ENCODE peak calls at places on chromosomes 12 and 14, in eight cellular contexts. L is HCEC 1CT; M is activated T-helper 2 cell treated with anti-CD3 and anti-CD28 coated beads, Interferon-gamma antibody, Interleukin-2, Interleukin-4, amounts not matched to agents 10 μg/mL and 5 μg/mL and 100 μg/mL, durations not matched to agents 14 hours and 24 hours and 36 hours; W is T-helper 2 cell; Q is nephron progenitor cell; V is stimulated activated CD8-positive, alpha-beta memory T cell treated with anti-CD3 and anti-CD28 coated beads, Interleukin-2, amount 100 ng/mL, for 1 hour; B is CD8-positive, alpha-beta memory T cell; O is hippocampal formation. H is an unnamed sample.

GRCh38 chr14:20427231-20428009 is 8.5 kb downstream of the KLHL33 start:
- DNase-seq in L (peak; percentile 66), M (no peak), W (no peak), Q (no peak), V (no peak), B (no peak), O (peak; percentile 11), H (no peak)

GRCh38 chr14:45715946-45716345 is 462.9 kb upstream of the MIS18BP1 start:
- DNase-seq in L (no peak), M (no peak), W (no peak), Q (no peak), V (no peak), B (no peak), O (no peak), H (no peak)

GRCh38 chr14:92586966-92587365 is 73.4 kb downstream of the RIN3 start:
- DNase-seq in L (no peak), M (no peak), W (no peak), Q (no peak), V (no peak), B (no peak), O (no peak), H (no peak)

GRCh38 chr14:74239848-74240793 is 872 bp downstream of the VSX2 start:
- DNase-seq in L (no peak), M (no peak), W (no peak), Q (peak; percentile 34), V (no peak), B (no peak), O (no peak), H (no peak)

GRCh38 chr14:91113829-91114078 is at the start of gene DGLUCY:
- DNase-seq in L (peak; percentile 79), M (no peak), W (peak; percentile 47), Q (no peak), V (no peak), B (no peak), O (no peak), H (no peak)

GRCh38 chr12:131287938-131288797 is 334.5 kb downstream of the ADGRD1 start:
- DNase-seq in L (no peak), M (no peak), W (no peak), Q (no peak), V (no peak), B (no peak), O (no peak), H (no peak)

GRCh38 chr12:27331299-27331926 is 1.2 kb upstream of the BMAL2 start:
- DNase-seq in L (peak; percentile 96), M (peak; percentile 17), W (no peak), Q (no peak), V (no peak), B (no peak), O (no peak), H (no peak)

GRCh38 chr12:125140918-125141573 is 75.8 kb downstream of the AACS start:
- DNase-seq in L (peak; percentile 80), M (no peak), W (no peak), Q (no peak), V (no peak), B (no peak), O (no peak), H (no peak)

GRCh38 chr12:93803408-93803807 is 126.2 kb downstream of the CRADD start:
- DNase-seq in L (no peak), M (no peak), W (no peak), Q (no peak), V (no peak), B (no peak), O (no peak), H (no peak)

GRCh38 chr14:104265918-104266642 is 127.7 kb downstream of the KIF26A start:
- DNase-seq in L (no peak), M (peak; percentile 5), W (no peak), Q (no peak), V (no peak), B (no peak), O (no peak), H (no peak)

H was measured in T-helper 22 cell.